ENCODE peak calls at places on chromosomes 16 and 17, in seven cellular contexts. V, F, S, C, M, P and T are unnamed samples.

GRCh38 chr16:76970087-76970744 is 220.8 kb upstream of the MON1B start:
- DNase-seq in F (no peak), P (no peak), V (no peak), M (no peak), C (no peak), S (peak; percentile 57), T (no peak)

GRCh38 chr16:19913306-19913717 is 28.7 kb upstream of the GPRC5B start:
- DNase-seq in F (no peak), S (no peak), C (no peak), P (peak; percentile 60), V (no peak), M (no peak), T (no peak)

GRCh38 chr16:64481497-64481896 is 640.4 kb downstream of the CDH11 start:
- DNase-seq in P (peak; percentile 62), F (no peak), C (no peak), M (no peak), V (peak; percentile 23), S (no peak), T (no peak)

GRCh38 chr17:7853693-7854043 is 1.2 kb upstream of the TMEM88 start:
- DNase-seq in V (no peak), C (no peak), F (peak; percentile 13), S (no peak), P (no peak), M (no peak), T (no peak)

GRCh38 chr16:89346869-89347268 is 129.4 kb downstream of the ZNF778 start:
- DNase-seq in F (no peak), V (no peak), S (no peak), C (no peak), M (no peak), P (no peak), T (no peak)

GRCh38 chr16:56614549-56614991 is 6.2 kb downstream of the MT2A start:
- DNase-seq in F (no peak), M (no peak), S (peak; percentile 97), C (no peak), V (peak; percentile 60), P (no peak), T (no peak)

GRCh38 chr17:74528491-74529199 is 2.6 kb downstream of the CD300LB start:
- DNase-seq in M (peak; percentile 58), S (no peak), C (peak; percentile 7), P (no peak), V (no peak), F (no peak), T (peak; percentile 26)

GRCh38 chr17:58328195-58329034 is at the start of gene TSPOAP1:
- DNase-seq in P (no peak), F (no peak), C (peak; percentile 61), M (peak; percentile 80), V (no peak), S (no peak), T (no peak)

GRCh38 chr17:36095992-36096391 is 6.0 kb upstream of the CCL3 start:
- DNase-seq in F (no peak), M (no peak), S (no peak), C (no peak), P (no peak), V (no peak), T (no peak)

GRCh38 chr16:22663389-22664064 is 150.4 kb upstream of the HS3ST2 start:
- DNase-seq in F (no peak), S (no peak), V (no peak), C (no peak), P (no peak), M (no peak), T (no peak)

GRCh38 chr17:77145209-77145608 is 4.4 kb downstream of the SEC14L1 start:
- DNase-seq in P (peak; percentile 33), F (no peak), M (no peak), C (no peak), S (no peak), V (no peak), T (no peak)

GRCh38 chr17:78658281-78658785 is 81.1 kb upstream of the DNAH17 start:
- DNase-seq in M (no peak), P (no peak), C (no peak), S (no peak), V (peak; percentile 47), F (no peak), T (no peak)

GRCh38 chr16:57859331-57859730 is 57.0 kb upstream of the KIFC3 start:
- DNase-seq in V (peak; percentile 12), S (peak; percentile 65), F (no peak), M (no peak), P (peak; percentile 79), C (no peak), T (no peak)

GRCh38 chr17:28746611-28747045 is 2.8 kb downstream of the TRAF4 start:
- DNase-seq in P (peak; percentile 84), C (no peak), S (peak; percentile 74), V (no peak), F (no peak), M (no peak), T (peak; percentile 91)

GRCh38 chr16:86527366-86527765 is 17.0 kb downstream of the FOXF1 start:
- DNase-seq in M (no peak), F (no peak), V (no peak), P (no peak), C (no peak), S (no peak), T (no peak)